ENCODE peak calls at places on chromosomes 2 and 18, in eight cellular contexts. P is GM06990; B is CD4-positive, alpha-beta memory T cell; T is M059J; A is AG08395; L is RWPE2; K is putamen; N is naive thymus-derived CD4-positive, alpha-beta T cell. Z is an unnamed sample.

GRCh38 chr2:29024882-29025430 is 43.9 kb downstream of the TOGARAM2 start:
- DNase-seq in P (no peak), B (no peak), N (no peak), A (no peak), T (peak; percentile 17), L (no peak), K (no peak), Z (no peak)

GRCh38 chr2:95323347-95324155 is 26.4 kb downstream of the KCNIP3 start:
- DNase-seq in T (peak; percentile 47), N (no peak), K (no peak), B (no peak), A (peak; percentile 49), L (no peak), P (no peak), Z (no peak)

GRCh38 chr18:33673689-33674088 is 95.7 kb downstream of the ASXL3 start:
- DNase-seq in B (no peak), T (no peak), N (no peak), K (no peak), A (no peak), P (no peak), L (no peak), Z (no peak)

GRCh38 chr18:35577045-35577848 is 4.3 kb upstream of the GALNT1 start:
- DNase-seq in L (no peak), P (peak; percentile 87), N (no peak), K (no peak), T (peak; percentile 38), B (no peak), A (no peak), Z (no peak)

GRCh38 chr2:44906972-44907371 is 34.5 kb upstream of the SIX3 start:
- DNase-seq in K (no peak), A (no peak), L (no peak), T (peak; percentile 46), B (no peak), N (no peak), P (no peak), Z (no peak)

GRCh38 chr2:77807531-77808215 is 285.5 kb upstream of the LRRTM4 start:
- DNase-seq in K (no peak), N (no peak), L (no peak), A (no peak), B (no peak), T (peak; percentile 60), P (no peak), Z (peak; percentile 10)

GRCh38 chr2:57908736-57909161 is 137.9 kb upstream of the VRK2 start:
- DNase-seq in K (no peak), A (no peak), B (no peak), N (no peak), L (no peak), T (peak; percentile 25), P (peak; percentile 64), Z (no peak)

GRCh38 chr18:48739266-48740067 is 200.6 kb downstream of the CTIF start:
- DNase-seq in L (no peak), A (no peak), K (no peak), N (no peak), P (no peak), B (no peak), T (no peak), Z (no peak)

GRCh38 chr2:43524180-43524965 is 71.5 kb downstream of the THADA start:
- DNase-seq in K (no peak), T (no peak), B (no peak), A (no peak), P (no peak), L (no peak), N (no peak), Z (no peak)

GRCh38 chr2:68362069-68362468 is 3.0 kb upstream of the PLEK start:
- DNase-seq in L (no peak), T (peak; percentile 55), A (peak; percentile 54), N (peak; percentile 81), P (peak; percentile 81), K (peak; percentile 56), B (peak; percentile 82), Z (peak; percentile 60)

GRCh38 chr2:50719837-50720694 is 311.9 kb downstream of the NRXN1 start:
- DNase-seq in A (no peak), L (no peak), P (no peak), B (no peak), T (no peak), K (no peak), N (no peak), Z (no peak)

GRCh38 chr2:102159295-102159694 is 16.7 kb downstream of the IL1R1 start:
- DNase-seq in K (no peak), L (no peak), T (peak; percentile 32), P (no peak), A (peak; percentile 27), N (no peak), B (no peak), Z (peak; percentile 75)

GRCh38 chr2:239277401-239278085 is 123.3 kb downstream of the HDAC4 start:
- DNase-seq in B (no peak), P (no peak), A (no peak), T (no peak), L (no peak), N (no peak), K (no peak), Z (no peak)

GRCh38 chr18:24628360-24628759 is 167.9 kb downstream of the HRH4 start:
- DNase-seq in P (no peak), K (no peak), T (no peak), N (no peak), A (no peak), L (no peak), B (no peak), Z (no peak)

GRCh38 chr2:52289776-52290175 is 1257.8 kb upstream of the NRXN1 start:
- DNase-seq in T (no peak), L (no peak), N (no peak), A (no peak), K (no peak), B (no peak), P (no peak), Z (peak; percentile 29)

GRCh38 chr2:118061135-118061955 is 26.9 kb upstream of the INSIG2 start:
- DNase-seq in L (no peak), N (no peak), T (peak; percentile 73), K (no peak), B (no peak), P (peak; percentile 18), A (peak; percentile 75), Z (peak; percentile 88)

GRCh38 chr2:11411768-11412448 is 54.1 kb downstream of the E2F6 start:
- DNase-seq in K (no peak), N (no peak), A (peak; percentile 55), T (peak; percentile 55), L (no peak), B (no peak), P (no peak), Z (peak; percentile 29)

GRCh38 chr2:17615728-17616351 is 75.3 kb downstream of the VSNL1 start:
- DNase-seq in L (no peak), N (no peak), B (no peak), P (no peak), T (peak; percentile 82), A (peak; percentile 46), K (no peak), Z (no peak)

GRCh38 chr2:159090514-159091201 is 122.2 kb downstream of the TANC1 start:
- DNase-seq in B (no peak), P (no peak), L (peak; percentile 66), K (no peak), N (no peak), T (peak; percentile 77), A (no peak), Z (no peak)

GRCh38 chr2:14354231-14354630 is 278.3 kb upstream of the LRATD1 start:
- DNase-seq in P (no peak), A (no peak), T (no peak), B (no peak), N (no peak), K (no peak), L (no peak), Z (no peak)

GRCh38 chr2:241048149-241048948 is 49.9 kb downstream of the SNED1 start:
- DNase-seq in N (no peak), K (no peak), P (peak; percentile 3), B (no peak), T (no peak), L (no peak), A (no peak), Z (no peak)

GRCh38 chr2:207161247-207161646 is 4.5 kb downstream of the KLF7 start:
- DNase-seq in T (peak; percentile 54), P (no peak), K (no peak), N (no peak), B (no peak), L (no peak), A (no peak), Z (no peak)

GRCh38 chr18:76168206-76168605 is 326.8 kb downstream of the ZNF516 start:
- DNase-seq in N (no peak), A (no peak), P (no peak), T (no peak), L (no peak), K (no peak), B (no peak), Z (no peak)

GRCh38 chr2:24894750-24895149 is 25.3 kb downstream of the ADCY3 start:
- DNase-seq in T (no peak), B (no peak), L (no peak), A (no peak), N (no peak), K (no peak), P (no peak), Z (no peak)

GRCh38 chr2:178157574-178157973 is 36.7 kb upstream of the OSBPL6 start:
- DNase-seq in L (no peak), B (no peak), T (no peak), A (no peak), P (no peak), N (no peak), K (no peak), Z (no peak)

GRCh38 chr2:47002480-47003381 is 87.1 kb upstream of the MCFD2 start:
- DNase-seq in B (no peak), N (no peak), P (no peak), K (peak; percentile 85), A (peak; percentile 60), L (no peak), T (peak; percentile 63), Z (peak; percentile 29)

GRCh38 chr2:1910562-1911256 is 166.4 kb upstream of the PXDN start:
- DNase-seq in K (peak; percentile 53), T (peak; percentile 4), A (no peak), L (no peak), P (no peak), B (no peak), N (no peak), Z (no peak)

GRCh38 chr2:152465541-152465940 is 130.6 kb downstream of the FMNL2 start:
- DNase-seq in K (no peak), N (no peak), T (peak; percentile 71), A (no peak), P (no peak), B (no peak), L (no peak), Z (no peak)

GRCh38 chr2:78589871-78590270 is 435.6 kb upstream of the REG3G start:
- DNase-seq in L (no peak), T (no peak), K (no peak), A (no peak), P (no peak), N (no peak), B (no peak), Z (no peak)

GRCh38 chr2:199452200-199452990 is 5.3 kb downstream of the SATB2 start:
- DNase-seq in B (no peak), T (no peak), N (no peak), L (no peak), A (peak; percentile 21), K (no peak), P (no peak), Z (no peak)

GRCh38 chr18:35620765-35621164 is 39.2 kb downstream of the GALNT1 start:
- DNase-seq in K (no peak), N (no peak), P (no peak), A (no peak), T (no peak), L (no peak), B (no peak), Z (no peak)